ENCODE peak calls at places on chromosomes 12 and 14, in eight cellular contexts. W is psoas muscle, N is mucosa of descending colon, J is AG09309, S is fibroblast of lung, Y is Peyer's patch, A is RWPE2, L is choroid plexus epithelial cell. G is an unnamed sample.

GRCh38 chr12:76237086-76237701 is 111.0 kb downstream of the BBS10 start:
- DNase-seq in N (no peak), A (no peak), S (no peak), J (no peak), L (no peak), W (no peak), Y (no peak), G (no peak)

GRCh38 chr12:89962648-89963047 is 254.0 kb upstream of the ATP2B1 start:
- DNase-seq in L (no peak), J (no peak), S (no peak), W (no peak), A (no peak), N (no peak), Y (peak), G (no peak)

GRCh38 chr14:24298892-24299254 is 707 bp downstream of the DHRS1 start:
- DNase-seq in W (no peak), N (no peak), J (peak), A (peak), Y (peak), S (peak), L (peak), G (no peak)

GRCh38 chr12:43285248-43285647 is 266.8 kb downstream of the ADAMTS20 start:
- DNase-seq in Y (no peak), S (peak), W (no peak), J (peak), L (peak), N (no peak), A (no peak), G (peak)

GRCh38 chr12:132158677-132159554 is 14.7 kb downstream of the NOC4L start:
- DNase-seq in L (no peak), Y (no peak), J (no peak), N (peak), W (peak), A (no peak), S (no peak), G (no peak)

GRCh38 chr12:53659011-53659551 is 16.8 kb downstream of the ATP5MC2 start:
- DNase-seq in L (peak), A (no peak), S (peak), N (no peak), Y (no peak), W (no peak), J (no peak), G (no peak)

GRCh38 chr12:92403210-92404175 is 257.8 kb upstream of the BTG1 start:
- DNase-seq in A (no peak), W (no peak), S (no peak), Y (peak), L (peak), N (no peak), J (no peak), G (no peak)

GRCh38 chr12:47744005-47744651 is 14.6 kb downstream of the RAPGEF3 start:
- DNase-seq in S (no peak), W (no peak), L (no peak), N (peak), J (no peak), Y (peak), A (peak), G (no peak)

GRCh38 chr12:132329036-132329738 is at the start of gene GALNT9:
- DNase-seq in W (no peak), J (no peak), L (peak), Y (no peak), N (no peak), A (no peak), S (no peak), G (no peak)

GRCh38 chr14:66395300-66395699 is 90.9 kb upstream of the CCDC196 start:
- DNase-seq in W (no peak), J (no peak), A (no peak), L (no peak), N (no peak), S (no peak), Y (no peak), G (no peak)

GRCh38 chr14:67863223-67863622 is 43.6 kb downstream of the RAD51B start:
- DNase-seq in A (no peak), L (no peak), J (no peak), Y (no peak), S (no peak), N (no peak), W (no peak), G (no peak)

GRCh38 chr14:39469094-39469710 is 37.0 kb upstream of the FBXO33 start:
- DNase-seq in W (no peak), S (peak), N (no peak), L (peak), J (no peak), Y (no peak), A (no peak), G (no peak)

GRCh38 chr12:85923767-85924331 is 49.8 kb downstream of the NTS start:
- DNase-seq in A (no peak), N (no peak), Y (no peak), S (peak), J (peak), L (peak), W (no peak), G (no peak)

GRCh38 chr12:85759217-85759616 is 77.0 kb downstream of the RASSF9 start:
- DNase-seq in A (no peak), J (no peak), W (no peak), S (no peak), Y (no peak), L (no peak), N (no peak), G (no peak)

GRCh38 chr14:49881296-49882006 is 11.4 kb upstream of the ARF6 start:
- DNase-seq in N (no peak), Y (no peak), A (no peak), J (no peak), W (no peak), L (peak), S (no peak), G (no peak)

GRCh38 chr14:56720703-56721426 is 89.4 kb downstream of the OTX2 start:
- DNase-seq in S (no peak), N (no peak), Y (no peak), A (no peak), J (no peak), L (no peak), W (no peak), G (no peak)

GRCh38 chr12:51217133-51217967 is 512 bp downstream of the POU6F1 start:
- DNase-seq in L (peak), A (peak), Y (peak), W (peak), N (peak), J (no peak), S (no peak), G (no peak)
- TF ChIP-seq CTCF in L (peak), A (peak), Y (peak), W (peak), N (no peak), J (peak), S (no peak), G (peak)

DNA sequence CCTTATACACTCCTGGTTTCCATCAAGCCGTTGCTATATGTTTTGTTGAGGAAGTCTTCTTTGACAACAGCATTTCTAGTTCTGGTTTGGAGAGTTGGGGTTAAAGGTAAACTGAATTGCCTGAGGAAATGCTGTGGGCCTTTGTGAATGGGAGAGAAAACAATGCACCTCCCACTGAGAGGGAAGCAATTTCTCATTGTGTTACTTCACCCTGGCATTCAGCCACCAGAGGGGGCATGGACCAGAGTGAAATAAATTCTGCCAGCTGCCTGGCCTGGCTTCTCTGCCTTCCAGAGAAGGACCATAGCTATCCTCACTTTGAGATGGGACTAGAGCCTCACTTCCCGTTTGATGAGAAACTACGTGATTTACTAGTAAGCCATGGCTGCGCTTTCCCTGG is 475.3 kb downstream of the EGLN3 start:
- DNase-seq in L (peak), A (no peak), S (peak), W (no peak), J (no peak), Y (peak), N (no peak), G (no peak)
- TF ChIP-seq CTCF in L (peak), A (peak), S (no peak), W (no peak), J (peak), Y (peak), N (no peak), G (no peak)

DNA sequence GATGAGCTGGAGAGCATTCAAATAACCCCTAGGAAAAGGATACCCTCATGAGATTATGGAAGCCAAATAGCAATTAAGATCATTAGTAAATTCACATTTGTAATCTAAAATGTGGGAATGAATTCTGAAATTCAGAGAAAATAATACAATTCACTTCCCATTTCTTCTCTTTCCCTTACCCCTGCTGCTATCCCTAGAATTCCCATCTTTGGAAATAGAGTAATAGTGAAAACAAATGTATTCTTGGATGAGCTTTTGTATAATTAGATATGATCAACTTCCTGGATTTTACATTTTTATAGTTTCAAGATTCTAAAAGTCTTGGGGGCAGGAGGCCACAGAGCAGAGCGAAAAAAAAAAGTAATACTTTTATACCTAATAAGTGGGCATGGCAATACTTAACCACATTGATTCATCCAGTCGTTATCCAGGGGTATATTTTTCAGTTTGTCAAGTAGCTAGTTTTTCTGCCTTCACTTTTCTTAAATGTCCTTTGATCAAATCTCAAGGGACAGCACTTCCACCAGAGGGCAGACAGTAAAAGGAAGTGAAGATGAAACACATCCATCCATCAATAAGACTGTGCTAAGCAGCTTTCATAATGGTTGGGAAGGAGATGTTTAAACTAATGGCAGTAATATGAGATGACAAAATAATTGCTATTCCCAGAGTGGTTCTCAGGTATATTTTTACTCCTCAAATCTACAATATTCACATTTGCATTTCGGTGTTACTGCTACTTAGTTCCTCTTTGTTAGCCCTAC is 401.3 kb downstream of the DIO2 start:
- DNase-seq in Y (no peak), A (no peak), S (peak), L (peak), N (no peak), W (no peak), J (no peak), G (no peak)
- TF ChIP-seq CTCF in Y (no peak), A (peak), S (no peak), L (peak), N (no peak), W (peak), J (peak), G (peak)

GRCh38 chr12:82687020-82687951 is 580 bp downstream of the TMTC2 start:
- DNase-seq in L (peak), S (peak), J (no peak), W (peak), N (peak), A (peak), Y (peak), G (no peak)
- TF ChIP-seq CTCF in L (peak), S (no peak), J (peak), W (no peak), N (no peak), A (no peak), Y (peak), G (no peak)

GRCh38 chr12:83826112-83826511 is 1086.5 kb downstream of the SLC6A15 start:
- DNase-seq in S (peak), L (peak), Y (peak), W (no peak), A (no peak), J (no peak), N (no peak), G (peak)

GRCh38 chr12:83827193-83827592 is 1085.4 kb downstream of the SLC6A15 start:
- DNase-seq in S (no peak), J (no peak), A (no peak), Y (no peak), N (no peak), L (no peak), W (no peak), G (no peak)

GRCh38 chr12:83827860-83828259 is 1084.7 kb downstream of the SLC6A15 start:
- DNase-seq in L (peak), W (no peak), A (no peak), J (no peak), N (no peak), S (peak), Y (no peak), G (no peak)

GRCh38 chr12:83821967-83822366 is 1090.6 kb downstream of the SLC6A15 start:
- DNase-seq in L (no peak), Y (no peak), N (no peak), A (no peak), S (no peak), J (no peak), W (no peak), G (no peak)

GRCh38 chr12:83823386-83824045 is 1089.1 kb downstream of the SLC6A15 start:
- DNase-seq in A (peak), Y (no peak), J (no peak), N (no peak), S (peak), W (no peak), L (peak), G (no peak)
- TF ChIP-seq CTCF in A (peak), Y (peak), J (peak), N (no peak), S (no peak), W (no peak), L (peak), G (no peak)

DNA sequence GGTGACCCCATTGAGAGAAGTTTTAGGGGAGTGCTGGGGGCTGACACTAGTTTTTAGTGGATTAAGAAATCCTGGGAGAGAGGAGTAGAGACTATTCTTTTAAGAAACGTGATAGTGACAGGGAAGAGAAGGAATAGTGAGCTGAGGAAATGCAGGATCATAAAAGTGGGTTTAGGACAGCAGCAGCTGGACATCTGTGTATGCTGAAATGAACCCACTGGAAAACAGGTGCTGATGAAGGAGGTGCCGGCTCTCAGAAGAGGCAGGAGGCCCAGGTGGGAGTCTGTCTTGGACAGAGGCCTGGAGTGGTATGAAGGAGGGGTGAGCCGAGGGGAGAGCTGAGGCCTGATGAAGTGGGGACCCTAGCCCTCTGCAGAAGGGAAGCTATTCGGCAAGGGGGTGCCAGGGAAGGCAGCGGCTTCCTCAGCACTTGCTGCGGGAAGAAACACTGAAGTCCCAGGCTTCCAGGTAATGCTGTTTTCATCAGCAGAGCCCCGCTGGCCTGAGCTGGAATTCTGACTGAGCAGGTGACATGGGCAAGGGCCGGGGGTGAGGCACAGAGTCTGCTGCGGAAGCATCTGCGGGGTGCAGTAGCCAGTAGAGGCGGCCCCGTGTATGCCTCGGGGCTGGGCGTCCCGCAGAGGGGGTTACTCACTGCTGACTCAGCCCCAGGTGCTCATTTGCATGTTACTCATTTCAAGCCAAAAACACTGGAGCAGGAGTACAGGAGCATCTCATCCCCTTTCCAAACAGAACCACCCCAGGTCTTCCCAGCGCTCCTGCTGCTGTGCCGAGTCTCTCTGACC is 89.7 kb downstream of the TMCC3 start:
- DNase-seq in A (peak), N (peak), L (peak), S (peak), Y (peak), W (no peak), J (no peak), G (no peak)
- TF ChIP-seq CTCF in A (no peak), N (no peak), L (no peak), S (no peak), Y (no peak), W (no peak), J (no peak), G (no peak)